ENCODE peak calls at places on chromosomes 11 and 22, in eight cellular contexts. V, Y, L, D, S, P, R and X are unnamed samples.

GRCh38 chr11:63985812-63986155 is 454 bp upstream of the OTUB1 start:
- DNase-seq in V (no peak), Y (no peak), L (no peak), D (no peak), S (no peak), P (no peak), R (no peak), X (peak)

GRCh38 chr11:34166806-34167740 is 61.6 kb downstream of the NAT10 start:
- DNase-seq in V (no peak), Y (no peak), L (no peak), D (no peak), S (no peak), P (peak), R (no peak), X (no peak)

GRCh38 chr11:102406099-102406498 is 46.5 kb downstream of the TMEM123 start:
- DNase-seq in V (no peak), Y (no peak), L (no peak), D (no peak), S (no peak), P (no peak), R (no peak), X (no peak)

GRCh38 chr22:20024225-20025087 is 3.5 kb downstream of the TANGO2 start:
- DNase-seq in V (no peak), Y (no peak), L (no peak), D (no peak), S (peak), P (peak), R (no peak), X (no peak)

GRCh38 chr22:22061085-22062077 is 78.8 kb upstream of the TOP3B start:
- DNase-seq in V (peak), Y (no peak), L (no peak), D (no peak), S (peak), P (peak), R (peak), X (no peak)

GRCh38 chr22:19705181-19705934 is 8.9 kb upstream of the SEPTIN5 start:
- DNase-seq in V (no peak), Y (no peak), L (peak), D (no peak), S (peak), P (no peak), R (no peak), X (no peak)

GRCh38 chr11:22221143-22221542 is 28.3 kb downstream of the ANO5 start:
- DNase-seq in V (no peak), Y (no peak), L (no peak), D (no peak), S (no peak), P (no peak), R (no peak), X (no peak)

GRCh38 chr11:70604630-70605520 is 206.5 kb downstream of the CTTN start:
- DNase-seq in V (no peak), Y (no peak), L (no peak), D (no peak), S (no peak), P (no peak), R (no peak), X (no peak)

GRCh38 chr11:15490535-15490934 is 375.8 kb downstream of the INSC start:
- DNase-seq in V (no peak), Y (peak), L (no peak), D (no peak), S (no peak), P (no peak), R (no peak), X (no peak)

DNA sequence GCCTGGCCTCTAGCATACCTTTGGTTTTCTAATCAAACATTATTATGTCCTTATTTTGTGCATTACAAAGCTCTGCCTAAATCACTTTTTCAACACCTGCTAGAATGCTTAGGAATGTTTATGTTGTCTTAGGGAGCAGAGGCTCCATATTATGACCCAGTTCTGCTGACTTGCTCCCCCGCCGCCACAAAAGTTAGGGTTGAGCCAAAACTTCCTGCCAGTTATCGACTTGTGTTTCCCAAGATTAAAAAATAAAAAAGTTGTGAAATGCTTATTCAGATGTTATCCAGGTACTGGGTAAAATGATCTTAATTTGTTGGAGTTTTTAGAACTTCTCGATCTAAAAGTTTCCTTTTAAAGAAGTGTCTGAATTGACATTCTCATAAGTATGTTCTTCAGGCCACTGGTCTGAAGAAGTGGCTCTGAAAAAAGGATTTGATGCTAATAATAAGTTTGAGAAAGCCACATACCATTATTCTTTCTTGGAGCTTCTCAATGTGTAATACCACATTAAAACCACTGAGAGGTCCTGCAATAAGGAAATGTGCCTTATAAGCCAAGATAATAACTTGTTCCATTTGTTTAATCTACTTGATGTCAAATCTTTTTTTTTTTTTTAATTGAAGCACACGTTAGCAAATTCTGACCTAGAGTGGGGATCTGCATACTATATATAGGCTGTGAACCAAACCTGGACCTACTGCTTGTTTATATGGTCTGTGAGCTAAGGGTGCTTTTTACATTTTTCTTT is 2.2 kb downstream of the RNF185 start:
- DNase-seq in V (no peak), Y (no peak), L (no peak), D (no peak), S (no peak), P (no peak), R (no peak), X (no peak)
- TF ChIP-seq CTCF in V (no peak), Y (peak), L (no peak), D (no peak), S (no peak), P (no peak), R (no peak), X (no peak)

GRCh38 chr22:41672780-41673509 is 15.7 kb downstream of the SNU13 start:
- DNase-seq in V (peak), Y (no peak), L (no peak), D (no peak), S (no peak), P (no peak), R (peak), X (no peak)
- TF ChIP-seq CTCF in V (peak), Y (peak), L (peak), D (no peak), S (no peak), P (no peak), R (peak), X (no peak)

GRCh38 chr22:31451709-31452571 is 37.7 kb downstream of the EIF4ENIF1 start:
- DNase-seq in V (peak), Y (peak), L (no peak), D (no peak), S (no peak), P (no peak), R (peak), X (no peak)
- TF ChIP-seq CTCF in V (peak), Y (peak), L (peak), D (no peak), S (peak), P (no peak), R (peak), X (no peak)

DNA sequence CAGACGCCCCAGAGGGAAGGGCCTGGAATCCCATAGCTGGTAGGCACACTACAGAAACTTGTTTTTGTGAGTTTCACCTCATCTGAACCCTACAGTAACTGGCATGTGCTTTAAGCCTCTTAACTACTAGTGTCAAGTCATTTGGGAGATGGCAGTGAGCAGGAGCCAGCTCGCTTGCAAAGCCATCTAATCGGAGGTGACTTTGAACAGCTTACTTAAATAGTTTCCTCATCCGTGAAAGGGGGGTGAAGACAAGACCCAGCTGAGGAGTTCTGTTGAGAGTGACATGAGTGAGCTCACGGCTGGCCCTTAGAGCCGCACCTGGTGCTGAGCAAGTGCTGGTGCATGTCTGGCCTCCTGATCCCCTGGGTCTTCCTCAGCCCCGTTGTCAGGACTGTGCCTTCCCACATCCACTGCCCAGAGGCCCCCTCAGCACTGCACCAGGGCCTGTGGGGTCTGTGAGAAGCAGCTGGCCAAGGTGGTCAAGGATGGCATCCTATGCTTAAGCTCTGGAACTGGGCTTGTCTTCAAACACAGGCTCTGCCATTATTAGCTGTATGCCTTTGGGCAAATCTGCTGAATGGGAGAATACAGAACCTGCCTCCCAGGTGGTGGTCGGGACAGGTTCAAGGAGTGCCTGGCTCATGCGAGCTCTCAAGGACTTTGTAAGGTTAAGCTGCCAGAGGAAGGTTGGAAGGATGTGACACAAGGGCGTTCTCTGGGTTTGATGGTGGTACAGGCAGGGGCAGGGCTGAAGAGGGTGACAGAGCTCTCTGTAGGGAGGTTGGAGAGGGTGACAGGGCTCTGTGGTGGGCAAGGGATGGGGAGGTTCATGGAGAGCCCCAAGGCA is 27.3 kb downstream of the INCENP start:
- DNase-seq in V (no peak), Y (no peak), L (peak), D (no peak), S (no peak), P (peak), R (no peak), X (no peak)
- TF ChIP-seq CTCF in V (no peak), Y (no peak), L (no peak), D (no peak), S (no peak), P (no peak), R (no peak), X (no peak)

GRCh38 chr22:27982630-27983180 is 63.6 kb upstream of the PITPNB start:
- DNase-seq in V (no peak), Y (no peak), L (no peak), D (no peak), S (no peak), P (no peak), R (no peak), X (no peak)
- TF ChIP-seq CTCF in V (no peak), Y (no peak), L (no peak), D (no peak), S (no peak), P (no peak), R (no peak), X (no peak)

GRCh38 chr11:46003647-46004046 is 81.2 kb downstream of the LARGE2 start:
- DNase-seq in V (peak), Y (no peak), L (no peak), D (no peak), S (no peak), P (no peak), R (no peak), X (no peak)
- TF ChIP-seq CTCF in V (no peak), Y (no peak), L (no peak), D (no peak), S (no peak), P (no peak), R (no peak), X (no peak)

DNA sequence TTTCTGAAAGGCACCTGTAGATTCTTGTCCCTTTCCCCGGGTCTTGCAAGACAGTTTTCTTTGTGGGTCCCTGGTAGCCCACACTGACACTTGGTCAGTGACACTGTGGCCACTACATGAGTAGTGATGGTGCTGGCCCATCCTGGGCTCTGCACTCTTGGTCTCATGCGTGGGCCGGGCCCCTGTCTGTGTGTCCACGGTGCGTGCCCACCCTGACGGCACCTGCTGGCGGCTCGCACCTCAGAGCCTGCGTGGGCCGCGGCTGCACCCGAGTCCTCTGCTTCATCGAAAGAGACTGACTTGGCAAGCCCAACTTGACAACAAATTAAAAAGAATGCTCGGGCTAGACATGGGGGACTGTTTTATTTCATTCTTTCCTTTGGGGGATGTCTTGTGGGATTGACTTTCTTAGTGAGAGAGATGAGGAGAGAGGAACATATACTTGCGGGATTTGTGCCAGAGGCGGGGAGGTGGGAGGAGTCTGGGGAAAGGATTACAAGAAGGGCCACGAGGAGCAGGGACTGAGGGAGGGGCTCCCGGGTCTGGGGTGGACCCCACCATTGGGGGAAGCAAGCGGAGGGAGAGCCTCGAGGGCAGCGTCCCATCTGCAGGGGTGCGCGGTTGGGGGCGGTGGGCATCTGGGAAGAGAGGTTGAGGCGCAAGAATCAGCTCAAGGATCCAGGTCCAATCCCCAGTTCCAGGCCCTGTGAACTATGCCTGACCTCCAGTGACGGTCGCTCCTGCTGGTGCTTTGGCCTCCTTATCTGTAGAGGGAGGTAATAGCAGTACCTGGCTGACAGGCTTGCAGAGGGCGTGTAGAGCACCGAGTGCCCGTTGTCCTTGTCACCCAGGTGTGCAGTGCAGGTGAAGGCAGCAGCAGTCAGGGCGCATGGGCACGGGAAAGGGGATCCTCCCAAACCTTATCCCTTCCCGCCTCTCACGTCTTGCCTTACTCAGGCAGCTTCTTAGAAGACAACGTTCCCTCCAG is 37.8 kb downstream of the ADAMTS15 start:
- DNase-seq in V (no peak), Y (no peak), L (no peak), D (no peak), S (no peak), P (no peak), R (no peak), X (no peak)
- TF ChIP-seq CTCF in V (no peak), Y (no peak), L (no peak), D (no peak), S (no peak), P (no peak), R (no peak), X (no peak)

DNA sequence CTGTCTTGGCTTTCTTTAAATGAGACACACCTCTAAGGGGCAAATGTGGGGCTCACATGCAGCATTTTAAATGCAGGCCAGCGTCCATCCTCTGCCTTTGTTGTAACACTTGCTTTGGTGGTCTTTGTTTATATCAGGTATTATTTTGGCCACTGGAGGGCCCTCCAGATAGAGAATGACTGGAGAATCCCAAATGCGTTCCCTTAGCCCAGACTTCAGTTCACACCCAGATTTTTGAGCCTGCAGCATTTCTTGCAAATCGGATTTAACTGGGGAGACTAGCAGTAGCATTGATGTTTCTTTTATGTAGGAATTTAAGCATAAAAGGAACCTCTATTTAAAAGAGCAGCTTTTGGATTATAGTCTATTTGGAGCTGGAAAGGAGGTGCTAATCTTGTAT is 200.2 kb upstream of the SORL1-AS1 start:
- DNase-seq in V (peak), Y (no peak), L (no peak), D (no peak), S (no peak), P (no peak), R (no peak), X (no peak)
- TF ChIP-seq CTCF in V (peak), Y (peak), L (peak), D (peak), S (peak), P (peak), R (peak), X (no peak)

GRCh38 chr11:127259118-127259517 is 258.5 kb upstream of the KIRREL3 start:
- DNase-seq in V (no peak), Y (no peak), L (no peak), D (no peak), S (no peak), P (no peak), R (no peak), X (no peak)
- TF ChIP-seq CTCF in V (no peak), Y (no peak), L (peak), D (no peak), S (no peak), P (no peak), R (no peak), X (no peak)